ENCODE peak calls at places on chromosome 4, in five cellular contexts. One of them, this sample, is unnamed.

GRCh38 chr4:11954093-11954492 is 525.4 kb upstream of the HS3ST1 start:
- DNase-seq in IMR-90: no peak
- DNase-seq in H1: peak
- DNase-seq in SK-N-SH: no peak
- DNase-seq in HCT116: peak
- DNase-seq in this sample: peak

GRCh38 chr4:106584590-106584989 is 216.0 kb upstream of the GIMD1 start:
- DNase-seq in HCT116: no peak
- DNase-seq in SK-N-SH: no peak
- DNase-seq in H1: no peak
- DNase-seq in IMR-90: peak
- DNase-seq in this sample: no peak

GRCh38 chr4:156374894-156375293 is 421.2 kb upstream of the CTSO start:
- DNase-seq in IMR-90: no peak
- DNase-seq in HCT116: no peak
- DNase-seq in H1: no peak
- DNase-seq in SK-N-SH: no peak
- DNase-seq in this sample: no peak

GRCh38 chr4:33930497-33930896 is 2313.8 kb downstream of the ARAP2 start:
- DNase-seq in IMR-90: no peak
- DNase-seq in H1: no peak
- DNase-seq in SK-N-SH: no peak
- DNase-seq in HCT116: no peak
- DNase-seq in this sample: no peak

GRCh38 chr4:99801005-99801699 is 15.5 kb upstream of the DAPP1 start:
- DNase-seq in HCT116: no peak
- DNase-seq in H1: no peak
- DNase-seq in SK-N-SH: no peak
- DNase-seq in IMR-90: no peak
- DNase-seq in this sample: no peak

GRCh38 chr4:83075696-83076095 is 38.8 kb downstream of the PLAC8 start:
- DNase-seq in HCT116: no peak
- DNase-seq in SK-N-SH: no peak
- DNase-seq in H1: no peak
- DNase-seq in IMR-90: peak
- DNase-seq in this sample: no peak

GRCh38 chr4:55087016-55087929 is 38.1 kb downstream of the KDR start:
- DNase-seq in IMR-90: no peak
- DNase-seq in H1: no peak
- DNase-seq in HCT116: no peak
- DNase-seq in SK-N-SH: peak
- DNase-seq in this sample: no peak

GRCh38 chr4:147334478-147334877 is 146.4 kb upstream of the EDNRA start:
- DNase-seq in IMR-90: peak
- DNase-seq in SK-N-SH: no peak
- DNase-seq in H1: no peak
- DNase-seq in HCT116: no peak
- DNase-seq in this sample: no peak

GRCh38 chr4:38162240-38162784 is 202.1 kb downstream of the PTTG2 start:
- DNase-seq in SK-N-SH: peak
- DNase-seq in HCT116: peak
- DNase-seq in IMR-90: peak
- DNase-seq in H1: no peak
- DNase-seq in this sample: peak

GRCh38 chr4:125826801-125827200 is 512.0 kb downstream of the FAT4 start:
- DNase-seq in IMR-90: peak
- DNase-seq in SK-N-SH: peak
- DNase-seq in H1: no peak
- DNase-seq in HCT116: no peak
- DNase-seq in this sample: no peak

GRCh38 chr4:183959349-183959748 is 54.2 kb downstream of the STOX2 start:
- DNase-seq in IMR-90: no peak
- DNase-seq in HCT116: no peak
- DNase-seq in SK-N-SH: peak
- DNase-seq in H1: no peak
- DNase-seq in this sample: no peak

GRCh38 chr4:183960912-183961569 is 55.9 kb downstream of the STOX2 start:
- DNase-seq in H1: no peak
- DNase-seq in HCT116: no peak
- DNase-seq in IMR-90: no peak
- DNase-seq in SK-N-SH: no peak
- DNase-seq in this sample: no peak

GRCh38 chr4:183950536-183950935 is 45.4 kb downstream of the STOX2 start:
- DNase-seq in H1: no peak
- DNase-seq in SK-N-SH: no peak
- DNase-seq in HCT116: no peak
- DNase-seq in IMR-90: no peak
- DNase-seq in this sample: no peak

GRCh38 chr4:183960021-183960420 is 54.9 kb downstream of the STOX2 start:
- DNase-seq in HCT116: no peak
- DNase-seq in H1: no peak
- DNase-seq in SK-N-SH: peak
- DNase-seq in IMR-90: peak
- DNase-seq in this sample: peak

GRCh38 chr4:183955666-183956065 is 50.6 kb downstream of the STOX2 start:
- DNase-seq in H1: no peak
- DNase-seq in IMR-90: no peak
- DNase-seq in HCT116: no peak
- DNase-seq in SK-N-SH: no peak
- DNase-seq in this sample: no peak
- TF ChIP-seq RAD21 in H1: no peak
- TF ChIP-seq RAD21 in IMR-90: no peak
- TF ChIP-seq RAD21 in HCT116: no peak
- TF ChIP-seq RAD21 in SK-N-SH: no peak
- TF ChIP-seq RAD21 in this sample: no peak

GRCh38 chr4:154982187-154983047 is 201.3 kb downstream of the RBM46 start:
- DNase-seq in H1: peak
- DNase-seq in IMR-90: peak
- DNase-seq in HCT116: peak
- DNase-seq in SK-N-SH: peak
- DNase-seq in this sample: peak
- TF ChIP-seq RAD21 in H1: peak
- TF ChIP-seq RAD21 in IMR-90: peak
- TF ChIP-seq RAD21 in HCT116: peak
- TF ChIP-seq RAD21 in SK-N-SH: peak
- TF ChIP-seq RAD21 in this sample: peak

DNA sequence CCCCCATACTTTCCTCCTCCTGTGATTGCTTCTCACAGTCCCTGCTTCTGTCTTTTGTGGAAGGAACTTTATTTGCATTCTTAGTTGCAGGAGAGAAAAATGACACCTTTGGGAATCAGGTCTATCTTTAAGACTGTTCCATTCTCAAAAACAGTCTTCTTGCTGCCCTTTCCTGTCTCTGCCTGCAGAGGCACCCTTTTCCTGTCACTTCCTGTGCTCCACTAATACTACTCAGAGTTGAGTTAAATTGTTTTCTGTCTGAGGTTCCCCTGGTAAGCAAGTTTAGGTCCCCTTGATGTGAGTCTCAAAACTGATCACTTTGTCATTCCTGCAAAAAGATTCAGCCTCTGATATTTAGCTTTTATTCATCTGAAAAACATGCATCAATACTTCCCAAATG is 208.8 kb upstream of the CLNK start:
- DNase-seq in SK-N-SH: no peak
- DNase-seq in IMR-90: no peak
- DNase-seq in H1: peak
- DNase-seq in HCT116: no peak
- DNase-seq in this sample: no peak
- TF ChIP-seq RAD21 in SK-N-SH: no peak
- TF ChIP-seq RAD21 in IMR-90: no peak
- TF ChIP-seq RAD21 in H1: peak
- TF ChIP-seq RAD21 in HCT116: peak
- TF ChIP-seq RAD21 in this sample: no peak

GRCh38 chr4:77466430-77466829 is 139.2 kb upstream of the CXCL13 start:
- DNase-seq in IMR-90: no peak
- DNase-seq in H1: no peak
- DNase-seq in HCT116: no peak
- DNase-seq in SK-N-SH: no peak
- DNase-seq in this sample: no peak
- TF ChIP-seq RAD21 in IMR-90: no peak
- TF ChIP-seq RAD21 in H1: no peak
- TF ChIP-seq RAD21 in HCT116: no peak
- TF ChIP-seq RAD21 in SK-N-SH: no peak
- TF ChIP-seq RAD21 in this sample: no peak

DNA sequence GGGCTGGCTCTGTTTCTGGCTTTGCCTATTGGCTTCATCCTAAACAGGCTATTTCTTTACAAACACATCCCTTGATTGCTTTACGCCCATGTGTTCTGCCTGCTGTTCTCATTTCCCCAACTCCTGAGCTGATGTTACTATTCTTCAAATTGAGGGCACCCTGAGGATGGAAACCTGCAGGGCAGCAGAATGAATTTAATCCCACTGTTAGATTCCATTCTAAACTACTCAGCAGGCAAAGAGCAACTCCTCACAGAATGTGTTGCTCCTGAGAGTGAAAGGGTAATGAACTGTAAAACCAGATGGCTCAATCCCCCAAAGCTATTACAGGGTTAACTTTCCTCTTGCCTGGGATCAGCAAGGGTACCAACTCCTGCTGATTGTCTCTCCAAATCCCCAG is 75.7 kb downstream of the ANKRD50 start:
- DNase-seq in IMR-90: no peak
- DNase-seq in H1: peak
- DNase-seq in HCT116: no peak
- DNase-seq in SK-N-SH: no peak
- DNase-seq in this sample: no peak
- TF ChIP-seq RAD21 in IMR-90: no peak
- TF ChIP-seq RAD21 in H1: peak
- TF ChIP-seq RAD21 in HCT116: no peak
- TF ChIP-seq RAD21 in SK-N-SH: no peak
- TF ChIP-seq RAD21 in this sample: no peak

GRCh38 chr4:142242156-142242555 is 603.9 kb downstream of the INPP4B start:
- DNase-seq in HCT116: no peak
- DNase-seq in IMR-90: no peak
- DNase-seq in SK-N-SH: no peak
- DNase-seq in H1: no peak
- DNase-seq in this sample: no peak
- TF ChIP-seq RAD21 in HCT116: no peak
- TF ChIP-seq RAD21 in IMR-90: no peak
- TF ChIP-seq RAD21 in SK-N-SH: no peak
- TF ChIP-seq RAD21 in H1: no peak
- TF ChIP-seq RAD21 in this sample: no peak

GRCh38 chr4:1171306-1172227 is 816 bp downstream of the SPON2 start:
- DNase-seq in IMR-90: no peak
- DNase-seq in HCT116: no peak
- DNase-seq in SK-N-SH: peak
- DNase-seq in H1: no peak
- DNase-seq in this sample: no peak
- TF ChIP-seq RAD21 in IMR-90: no peak
- TF ChIP-seq RAD21 in HCT116: no peak
- TF ChIP-seq RAD21 in SK-N-SH: no peak
- TF ChIP-seq RAD21 in H1: no peak
- TF ChIP-seq RAD21 in this sample: no peak

GRCh38 chr4:2817701-2818350 is 24.9 kb downstream of the SH3BP2 start:
- DNase-seq in IMR-90: no peak
- DNase-seq in H1: no peak
- DNase-seq in HCT116: peak
- DNase-seq in SK-N-SH: peak
- DNase-seq in this sample: no peak
- TF ChIP-seq RAD21 in IMR-90: no peak
- TF ChIP-seq RAD21 in H1: no peak
- TF ChIP-seq RAD21 in HCT116: no peak
- TF ChIP-seq RAD21 in SK-N-SH: no peak
- TF ChIP-seq RAD21 in this sample: no peak